ENCODE peak calls at places on chromosomes 11 and 22, in nine cellular contexts. H is GM23338; Q is upper lobe of right lung; K is SJSA1; W is left ventricle myocardium inferior; D is brain microvascular endothelial cell; C is naive thymus-derived CD4-positive, alpha-beta T cell; V is CD8-positive, alpha-beta memory T cell; A is right atrium auricular region. O is an unnamed sample. For H3K36me3 and H3K27me3, the result is how much of the 10 kb centered on the place peaks cover.

GRCh38 chr11:76644591-76644990 is 26.0 kb downstream of the LRRC32 start:
- DNase-seq in A (no peak), C (no peak), W (no peak), Q (no peak), K (no peak), D (no peak), V (no peak), H (no peak), O (no peak)

GRCh38 chr11:27873664-27874063 is 173.4 kb upstream of the BDNF start:
- DNase-seq in K (no peak), W (no peak), V (no peak), D (no peak), A (no peak), C (no peak), Q (no peak), H (no peak), O (no peak)

GRCh38 chr22:38504731-38505594 is 1.1 kb downstream of the DDX17 start:
- DNase-seq in D (peak), K (peak), V (peak), C (peak), H (peak), W (peak), A (no peak), Q (peak), O (peak)

GRCh38 chr11:94834931-94835330 is 66.8 kb downstream of the AMOTL1 start:
- DNase-seq in D (no peak), C (no peak), H (no peak), K (peak), A (no peak), V (no peak), W (no peak), Q (no peak), O (no peak)

GRCh38 chr11:26335903-26336302 is 4.0 kb downstream of the ANO3 start:
- DNase-seq in Q (no peak), A (no peak), K (no peak), V (no peak), W (no peak), D (peak), C (no peak), H (no peak), O (no peak)

GRCh38 chr11:61080986-61081590 is 21.2 kb upstream of the CD5 start:
- DNase-seq in D (no peak), H (no peak), A (no peak), Q (no peak), V (no peak), K (no peak), C (no peak), W (no peak), O (no peak)

GRCh38 chr22:47332246-47332980 is 570.0 kb downstream of the TBC1D22A start:
- DNase-seq in W (no peak), K (no peak), H (no peak), V (no peak), Q (no peak), C (no peak), A (peak), D (no peak), O (no peak)

GRCh38 chr11:124327775-124328174 is 7.8 kb upstream of the OR8D2 start:
- DNase-seq in V (no peak), K (no peak), A (no peak), H (no peak), Q (no peak), C (no peak), W (no peak), D (no peak), O (no peak)

GRCh38 chr11:14904745-14905103 is 12.7 kb upstream of the CYP2R1 start:
- DNase-seq in Q (peak), K (no peak), A (peak), W (peak), D (peak), C (peak), V (peak), H (peak), O (peak)

GRCh38 chr11:13669544-13670488 is 1.3 kb downstream of the FAR1 start:
- DNase-seq in W (no peak), K (no peak), Q (no peak), C (no peak), V (no peak), A (no peak), H (no peak), D (no peak), O (no peak)

GRCh38 chr22:20653795-20654342 is 120.0 kb upstream of the SERPIND1 start:
- DNase-seq in D (no peak), V (no peak), K (no peak), C (no peak), W (no peak), Q (no peak), A (peak), H (no peak), O (no peak)

GRCh38 chr11:18304745-18305144 is 17.2 kb downstream of the HPS5 start:
- DNase-seq in W (no peak), K (no peak), H (no peak), Q (no peak), D (no peak), A (no peak), C (no peak), V (no peak), O (no peak)
- H3K36me3 ChIP-seq in W (half or more), K (half or more), H (half or more), Q (half or more), D (under half), A (half or more), C (half or more), V (under half), O (half or more)

DNA sequence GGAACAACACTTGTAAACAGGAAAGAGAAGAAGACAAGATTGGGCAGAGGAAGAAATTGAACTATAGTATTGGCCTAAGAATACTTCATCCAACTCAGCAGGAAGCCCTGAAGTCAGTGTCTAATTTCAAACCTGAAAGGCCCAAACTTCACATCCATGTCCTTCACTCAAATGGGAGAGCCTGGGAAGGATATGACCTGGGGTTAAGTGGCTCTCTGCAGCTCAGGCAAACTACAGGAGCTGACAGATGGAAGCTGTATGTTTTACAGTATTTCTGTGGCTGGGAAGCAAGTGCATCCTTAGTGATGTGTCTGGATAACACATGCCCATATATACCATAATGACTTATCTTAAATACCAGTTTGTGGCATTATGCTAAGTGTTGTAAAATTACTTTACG is 196.2 kb downstream of the SOX6 start:
- DNase-seq in W (no peak), Q (no peak), H (no peak), C (no peak), D (no peak), K (no peak), A (no peak), V (no peak), O (no peak)
- H3K27me3 ChIP-seq in W (under half), Q (under half), H (under half), C (under half), D (under half), K (under half), A (under half), V (under half), O (under half)

DNA sequence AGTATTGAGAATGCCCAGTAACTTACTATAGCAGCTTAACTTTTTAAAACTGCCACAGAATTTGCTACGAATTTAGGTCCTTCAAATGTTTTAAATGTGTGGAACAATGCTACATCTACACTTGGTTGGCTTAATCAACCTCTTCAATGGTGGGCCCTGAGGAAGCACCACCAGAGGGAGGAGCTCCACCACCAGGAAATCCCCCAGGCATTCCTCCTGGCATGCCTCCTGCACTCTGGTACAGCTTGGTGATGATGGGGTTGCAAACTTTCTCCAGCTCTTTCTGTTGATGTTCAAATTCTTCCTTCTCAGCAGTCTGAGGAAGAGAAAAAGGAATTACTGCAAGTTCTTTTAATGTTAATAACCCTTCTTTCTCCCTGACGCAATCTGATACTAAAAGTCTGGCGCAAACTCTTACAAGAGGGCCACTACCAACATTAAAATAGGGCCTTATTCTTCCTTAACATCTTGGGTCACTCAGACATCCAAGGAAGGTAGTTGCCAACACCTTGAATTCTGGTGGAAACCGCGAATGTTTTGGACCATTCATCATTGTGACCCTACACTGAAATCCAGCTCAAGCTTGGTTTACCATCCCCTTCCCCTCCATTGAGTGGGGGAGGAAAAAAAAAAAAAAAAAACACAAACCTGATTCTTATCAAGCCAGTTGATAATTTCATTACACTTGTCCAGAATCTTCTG is 4.2 kb downstream of the HSPA8 start:
- DNase-seq in H (no peak), D (no peak), C (no peak), W (no peak), K (no peak), V (no peak), A (no peak), Q (no peak), O (no peak)
- H3K36me3 ChIP-seq in H (half or more), D (half or more), C (half or more), W (half or more), K (half or more), V (half or more), A (half or more), Q (half or more), O (half or more)

GRCh38 chr11:128924109-128924508 is 18.6 kb downstream of the TP53AIP1 start:
- DNase-seq in Q (no peak), D (no peak), W (no peak), H (no peak), K (no peak), V (no peak), A (no peak), C (no peak), O (no peak)
- H3K27me3 ChIP-seq in Q (under half), D (under half), W (under half), H (under half), K (under half), V (under half), A (under half), C (under half), O (under half)

DNA sequence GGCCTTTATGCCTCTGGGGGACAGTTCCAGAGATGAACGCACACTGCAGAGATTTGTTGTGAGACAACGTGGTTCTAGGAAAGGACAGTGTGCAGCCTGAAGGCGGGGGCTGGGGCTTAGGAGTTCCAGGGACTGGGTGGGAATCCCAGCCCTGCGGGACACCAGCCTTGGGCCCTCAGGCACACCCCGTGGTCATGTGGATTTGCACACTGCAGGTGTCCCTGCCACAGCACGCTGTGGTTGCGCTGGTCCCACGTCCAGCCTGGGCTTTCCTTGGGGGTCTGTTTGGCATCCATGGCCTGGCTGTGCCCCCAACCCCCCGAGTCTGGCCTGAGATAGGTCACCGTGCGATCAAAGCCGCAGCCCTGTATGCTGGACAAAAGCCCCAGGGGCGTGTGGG is 7.3 kb downstream of the SHISAL1 start:
- DNase-seq in W (no peak), Q (no peak), V (no peak), D (no peak), K (no peak), A (no peak), C (no peak), H (no peak), O (no peak)
- H3K36me3 ChIP-seq in W (under half), Q (under half), V (under half), D (under half), K (under half), A (under half), C (under half), H (under half), O (under half)

GRCh38 chr11:119800619-119801018 is 71.6 kb upstream of the NECTIN1 start:
- DNase-seq in A (no peak), Q (no peak), C (no peak), K (no peak), W (no peak), V (no peak), H (no peak), D (no peak), O (no peak)
- H3K27me3 ChIP-seq in A (under half), Q (under half), C (under half), K (under half), W (under half), V (under half), H (under half), D (under half), O (under half)

GRCh38 chr22:36284171-36284571 is 31.2 kb downstream of the APOL1 start:
- DNase-seq in K (no peak), Q (peak), D (no peak), H (no peak), A (no peak), W (no peak), C (no peak), V (no peak), O (no peak)
- H3K36me3 ChIP-seq in K (half or more), Q (half or more), D (half or more), H (half or more), A (half or more), W (half or more), C (half or more), V (half or more), O (half or more)

DNA sequence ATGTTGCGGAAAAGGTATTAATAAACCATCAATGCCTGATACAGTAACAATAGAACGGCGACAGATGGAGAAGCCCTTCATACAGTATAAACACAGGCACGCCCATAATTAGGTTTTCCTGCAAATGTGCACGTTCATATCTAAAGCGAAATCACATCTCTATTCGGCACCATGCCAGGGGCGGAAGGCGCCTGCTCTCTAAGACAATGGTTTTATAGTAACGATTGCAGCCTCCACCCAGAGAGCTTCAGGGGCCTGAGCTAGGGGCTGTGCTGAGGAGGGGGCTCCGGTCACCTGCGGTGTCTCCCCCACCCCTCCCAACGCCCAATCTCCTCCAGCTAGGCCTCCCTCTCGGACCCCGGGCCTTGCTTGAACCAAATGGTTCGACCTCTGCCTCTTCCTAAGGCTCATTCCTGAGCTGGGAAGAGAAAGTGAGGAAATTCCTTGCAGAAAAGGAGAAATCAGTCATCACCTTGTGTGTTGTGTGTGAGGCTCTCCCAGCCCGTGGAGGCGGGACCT is 9.6 kb downstream of the KRTAP5-5 start:
- DNase-seq in K (no peak), C (no peak), H (no peak), D (no peak), A (no peak), W (peak), V (no peak), Q (no peak), O (no peak)
- H3K27me3 ChIP-seq in K (under half), C (under half), H (under half), D (under half), A (under half), W (half or more), V (under half), Q (under half), O (under half)

GRCh38 chr22:23268877-23269276 is 88.6 kb downstream of the BCR start:
- DNase-seq in H (no peak), A (no peak), K (no peak), C (no peak), Q (no peak), V (no peak), W (no peak), D (no peak), O (no peak)
- H3K36me3 ChIP-seq in H (under half), A (under half), K (half or more), C (half or more), Q (half or more), V (under half), W (half or more), D (half or more), O (half or more)